ENCODE peak calls at places on chromosomes 1 and 21, in seven cellular contexts. One of them, this sample, is unnamed.

GRCh38 chr1:88327391-88328267 is 356.4 kb upstream of the PKN2 start:
- DNase-seq in trophoblast cell: peak; percentile 52
- DNase-seq in H1: peak; percentile 9
- DNase-seq in H9: no peak
- DNase-seq in mesenchymal stem cell: peak; percentile 92
- DNase-seq in neuronal stem cell: no peak
- DNase-seq in mesendoderm: peak; percentile 65
- DNase-seq in this sample: peak; percentile 93

GRCh38 chr1:47438321-47439150 is 692 bp downstream of the FOXD2 start:
- DNase-seq in mesendoderm: no peak
- DNase-seq in neuronal stem cell: no peak
- DNase-seq in H9: no peak
- DNase-seq in mesenchymal stem cell: no peak
- DNase-seq in trophoblast cell: no peak
- DNase-seq in H1: no peak
- DNase-seq in this sample: no peak

GRCh38 chr1:222582099-222582774 is 7.5 kb downstream of the TAF1A start:
- DNase-seq in H9: no peak
- DNase-seq in mesendoderm: peak; percentile 67
- DNase-seq in H1: no peak
- DNase-seq in neuronal stem cell: no peak
- DNase-seq in mesenchymal stem cell: no peak
- DNase-seq in trophoblast cell: peak; percentile 83
- DNase-seq in this sample: peak; percentile 30

GRCh38 chr1:247482747-247483146 is 24.8 kb upstream of the OR2B11 start:
- DNase-seq in H1: no peak
- DNase-seq in trophoblast cell: no peak
- DNase-seq in mesendoderm: no peak
- DNase-seq in H9: no peak
- DNase-seq in neuronal stem cell: no peak
- DNase-seq in mesenchymal stem cell: no peak
- DNase-seq in this sample: no peak

GRCh38 chr1:52364235-52364839 is 1.7 kb downstream of the CC2D1B start:
- DNase-seq in neuronal stem cell: no peak
- DNase-seq in trophoblast cell: no peak
- DNase-seq in mesendoderm: peak; percentile 27
- DNase-seq in H9: peak; percentile 38
- DNase-seq in mesenchymal stem cell: no peak
- DNase-seq in H1: no peak
- DNase-seq in this sample: no peak

GRCh38 chr1:2251786-2252185 is 23.7 kb downstream of the SKI start:
- DNase-seq in neuronal stem cell: no peak
- DNase-seq in mesenchymal stem cell: no peak
- DNase-seq in H9: no peak
- DNase-seq in trophoblast cell: peak; percentile 46
- DNase-seq in H1: no peak
- DNase-seq in mesendoderm: no peak
- DNase-seq in this sample: no peak

GRCh38 chr1:236685917-236686814 is at the start of gene ACTN2:
- DNase-seq in trophoblast cell: peak; percentile 33
- DNase-seq in neuronal stem cell: peak; percentile 46
- DNase-seq in mesenchymal stem cell: peak; percentile 5
- DNase-seq in H1: no peak
- DNase-seq in H9: peak; percentile 76
- DNase-seq in mesendoderm: peak; percentile 65
- DNase-seq in this sample: no peak

GRCh38 chr1:179126338-179127060 is 44.6 kb downstream of the TOR3A start:
- DNase-seq in H1: no peak
- DNase-seq in mesendoderm: no peak
- DNase-seq in trophoblast cell: no peak
- DNase-seq in mesenchymal stem cell: no peak
- DNase-seq in H9: no peak
- DNase-seq in neuronal stem cell: no peak
- DNase-seq in this sample: no peak

GRCh38 chr1:27394925-27395324 is 2.5 kb downstream of the GPR3 start:
- DNase-seq in H1: no peak
- DNase-seq in trophoblast cell: no peak
- DNase-seq in H9: no peak
- DNase-seq in neuronal stem cell: no peak
- DNase-seq in mesenchymal stem cell: peak; percentile 51
- DNase-seq in mesendoderm: no peak
- DNase-seq in this sample: peak; percentile 54

GRCh38 chr1:230836347-230836746 is 32.0 kb downstream of the C1orf198 start:
- DNase-seq in trophoblast cell: no peak
- DNase-seq in neuronal stem cell: no peak
- DNase-seq in mesendoderm: no peak
- DNase-seq in H9: no peak
- DNase-seq in H1: no peak
- DNase-seq in mesenchymal stem cell: no peak
- DNase-seq in this sample: no peak

GRCh38 chr1:203706444-203706843 is 58.5 kb upstream of the LAX1 start:
- DNase-seq in neuronal stem cell: no peak
- DNase-seq in H1: no peak
- DNase-seq in H9: no peak
- DNase-seq in trophoblast cell: no peak
- DNase-seq in mesendoderm: no peak
- DNase-seq in mesenchymal stem cell: no peak
- DNase-seq in this sample: peak; percentile 52

GRCh38 chr1:23200885-23201284 is 16.4 kb downstream of the HTR1D start:
- DNase-seq in mesenchymal stem cell: no peak
- DNase-seq in mesendoderm: peak; percentile 48
- DNase-seq in H1: no peak
- DNase-seq in trophoblast cell: no peak
- DNase-seq in neuronal stem cell: no peak
- DNase-seq in H9: no peak
- DNase-seq in this sample: no peak

GRCh38 chr1:26041978-26042377 is 3.9 kb downstream of the SLC30A2 start:
- DNase-seq in neuronal stem cell: no peak
- DNase-seq in mesenchymal stem cell: no peak
- DNase-seq in mesendoderm: no peak
- DNase-seq in H1: no peak
- DNase-seq in H9: no peak
- DNase-seq in trophoblast cell: no peak
- DNase-seq in this sample: no peak

GRCh38 chr1:8733463-8733862 is 84.0 kb downstream of the RERE start:
- DNase-seq in neuronal stem cell: no peak
- DNase-seq in mesenchymal stem cell: no peak
- DNase-seq in trophoblast cell: no peak
- DNase-seq in mesendoderm: no peak
- DNase-seq in H9: no peak
- DNase-seq in H1: no peak
- DNase-seq in this sample: no peak

GRCh38 chr1:223840254-223840653 is 5.5 kb downstream of the TP53BP2 start:
- DNase-seq in mesenchymal stem cell: no peak
- DNase-seq in trophoblast cell: no peak
- DNase-seq in mesendoderm: peak; percentile 49
- DNase-seq in neuronal stem cell: no peak
- DNase-seq in H9: no peak
- DNase-seq in H1: no peak
- DNase-seq in this sample: no peak

GRCh38 chr1:19080715-19081114 is 124.2 kb upstream of the IFFO2 start:
- DNase-seq in mesenchymal stem cell: peak; percentile 33
- DNase-seq in H1: no peak
- DNase-seq in mesendoderm: no peak
- DNase-seq in trophoblast cell: no peak
- DNase-seq in neuronal stem cell: no peak
- DNase-seq in H9: no peak
- DNase-seq in this sample: peak; percentile 36

GRCh38 chr1:19079983-19080472 is 123.6 kb upstream of the IFFO2 start:
- DNase-seq in neuronal stem cell: no peak
- DNase-seq in trophoblast cell: no peak
- DNase-seq in mesendoderm: no peak
- DNase-seq in H9: no peak
- DNase-seq in H1: no peak
- DNase-seq in mesenchymal stem cell: no peak
- DNase-seq in this sample: peak; percentile 10

GRCh38 chr1:19079541-19079940 is 123.1 kb upstream of the IFFO2 start:
- DNase-seq in mesenchymal stem cell: no peak
- DNase-seq in trophoblast cell: no peak
- DNase-seq in neuronal stem cell: no peak
- DNase-seq in mesendoderm: no peak
- DNase-seq in H1: no peak
- DNase-seq in H9: no peak
- DNase-seq in this sample: no peak

GRCh38 chr1:19083081-19083480 is 126.6 kb upstream of the IFFO2 start:
- DNase-seq in mesendoderm: no peak
- DNase-seq in H9: no peak
- DNase-seq in mesenchymal stem cell: no peak
- DNase-seq in trophoblast cell: no peak
- DNase-seq in H1: no peak
- DNase-seq in neuronal stem cell: no peak
- DNase-seq in this sample: peak; percentile 41

DNA sequence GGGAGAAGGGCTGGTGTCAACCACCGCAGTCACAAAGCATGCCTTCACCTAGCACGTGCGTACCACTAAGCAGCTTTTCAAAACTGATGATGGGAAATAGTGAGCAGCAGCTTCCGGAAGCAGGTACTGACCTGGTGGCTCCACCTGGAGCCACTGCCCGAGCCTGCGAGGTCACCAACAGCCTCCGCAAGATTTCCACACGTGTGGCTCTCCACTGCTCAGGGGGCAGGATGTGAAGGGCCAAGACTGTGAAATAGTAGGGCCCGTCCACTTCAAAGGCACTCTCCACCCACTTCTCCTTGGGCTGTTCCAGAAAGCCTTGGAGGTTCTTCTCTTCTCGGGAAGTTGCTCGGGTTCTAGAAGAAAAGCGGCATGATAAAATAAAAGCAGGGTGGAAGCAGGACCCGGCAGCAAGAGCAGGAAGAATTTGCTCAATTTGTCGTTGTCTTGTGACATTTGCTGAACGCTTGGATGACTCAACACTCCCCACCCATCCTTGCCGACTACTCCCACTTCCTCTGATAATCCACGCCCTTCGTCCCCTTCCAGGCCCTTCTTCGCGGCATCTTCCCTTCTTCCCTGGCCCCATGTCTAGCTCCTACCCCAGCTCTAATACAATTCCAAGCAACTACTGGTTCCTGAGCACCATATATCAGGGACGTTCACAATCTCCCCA is 124.9 kb upstream of the IFFO2 start:
- DNase-seq in mesendoderm: peak; percentile 35
- DNase-seq in neuronal stem cell: no peak
- DNase-seq in H9: no peak
- DNase-seq in H1: no peak
- DNase-seq in mesenchymal stem cell: peak; percentile 74
- DNase-seq in trophoblast cell: peak; percentile 13
- DNase-seq in this sample: peak; percentile 50
- H3K27ac ChIP-seq in mesendoderm: no peak overlapping the region
- H3K27ac ChIP-seq in neuronal stem cell: no peak overlapping the region
- H3K27ac ChIP-seq in H9: no peak overlapping the region
- H3K27ac ChIP-seq in H1: no peak overlapping the region
- H3K27ac ChIP-seq in mesenchymal stem cell: peak overlapping the region; percentile 76
- H3K27ac ChIP-seq in trophoblast cell: no peak overlapping the region
- H3K27ac ChIP-seq in this sample: peak overlapping the region; percentile 16

DNA sequence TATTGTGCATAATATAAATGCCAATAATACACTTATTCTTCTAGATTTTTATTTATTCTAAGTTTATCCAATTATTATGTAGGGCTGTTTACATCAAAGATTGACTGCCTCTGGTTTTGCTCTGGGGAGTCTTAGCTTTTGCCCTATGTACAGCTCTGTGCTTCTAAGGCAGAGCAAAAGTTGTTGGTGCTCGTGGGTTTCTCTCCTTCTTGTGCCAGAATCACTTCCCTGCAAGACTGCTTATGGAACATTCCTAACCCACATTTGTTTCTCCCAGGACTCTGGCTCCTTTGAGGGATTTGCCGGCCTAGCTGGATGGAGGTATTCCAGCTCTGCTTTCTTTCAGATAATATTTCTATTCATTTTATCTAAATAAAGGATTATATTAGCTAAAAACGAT is 849.1 kb downstream of the USP25 start:
- DNase-seq in mesenchymal stem cell: no peak
- DNase-seq in mesendoderm: no peak
- DNase-seq in neuronal stem cell: no peak
- DNase-seq in H9: no peak
- DNase-seq in H1: no peak
- DNase-seq in trophoblast cell: no peak
- DNase-seq in this sample: no peak
- H2BK5ac ChIP-seq in mesenchymal stem cell: no peak overlapping the region
- H2BK5ac ChIP-seq in mesendoderm: no peak overlapping the region
- H2BK5ac ChIP-seq in neuronal stem cell: no peak overlapping the region
- H2BK5ac ChIP-seq in H9: no peak overlapping the region
- H2BK5ac ChIP-seq in H1: no peak overlapping the region
- H2BK5ac ChIP-seq in trophoblast cell: no peak overlapping the region
- H2BK5ac ChIP-seq in this sample: no peak overlapping the region

GRCh38 chr1:167333114-167333513 is 112.4 kb downstream of the POU2F1 start:
- DNase-seq in neuronal stem cell: no peak
- DNase-seq in mesenchymal stem cell: no peak
- DNase-seq in trophoblast cell: no peak
- DNase-seq in mesendoderm: no peak
- DNase-seq in H1: no peak
- DNase-seq in H9: no peak
- DNase-seq in this sample: no peak
- H3K27ac ChIP-seq in neuronal stem cell: no peak overlapping the region
- H3K27ac ChIP-seq in mesenchymal stem cell: no peak overlapping the region
- H3K27ac ChIP-seq in trophoblast cell: no peak overlapping the region
- H3K27ac ChIP-seq in mesendoderm: no peak overlapping the region
- H3K27ac ChIP-seq in H1: no peak overlapping the region
- H3K27ac ChIP-seq in H9: no peak overlapping the region
- H3K27ac ChIP-seq in this sample: no peak overlapping the region

GRCh38 chr21:38527737-38528136 is 29.5 kb upstream of the ERG start:
- DNase-seq in mesenchymal stem cell: no peak
- DNase-seq in mesendoderm: no peak
- DNase-seq in H1: no peak
- DNase-seq in neuronal stem cell: no peak
- DNase-seq in trophoblast cell: no peak
- DNase-seq in H9: no peak
- DNase-seq in this sample: no peak

GRCh38 chr21:38531142-38531541 is 32.9 kb upstream of the ERG start:
- DNase-seq in mesenchymal stem cell: no peak
- DNase-seq in H1: no peak
- DNase-seq in trophoblast cell: no peak
- DNase-seq in neuronal stem cell: no peak
- DNase-seq in mesendoderm: no peak
- DNase-seq in H9: no peak
- DNase-seq in this sample: no peak

GRCh38 chr21:38534591-38534990 is 36.3 kb upstream of the ERG start:
- DNase-seq in neuronal stem cell: no peak
- DNase-seq in mesenchymal stem cell: no peak
- DNase-seq in H9: no peak
- DNase-seq in mesendoderm: no peak
- DNase-seq in trophoblast cell: no peak
- DNase-seq in H1: no peak
- DNase-seq in this sample: no peak

GRCh38 chr21:38533887-38534286 is 35.6 kb upstream of the ERG start:
- DNase-seq in neuronal stem cell: no peak
- DNase-seq in H1: no peak
- DNase-seq in trophoblast cell: no peak
- DNase-seq in mesenchymal stem cell: peak; percentile 1
- DNase-seq in mesendoderm: no peak
- DNase-seq in H9: no peak
- DNase-seq in this sample: no peak

DNA sequence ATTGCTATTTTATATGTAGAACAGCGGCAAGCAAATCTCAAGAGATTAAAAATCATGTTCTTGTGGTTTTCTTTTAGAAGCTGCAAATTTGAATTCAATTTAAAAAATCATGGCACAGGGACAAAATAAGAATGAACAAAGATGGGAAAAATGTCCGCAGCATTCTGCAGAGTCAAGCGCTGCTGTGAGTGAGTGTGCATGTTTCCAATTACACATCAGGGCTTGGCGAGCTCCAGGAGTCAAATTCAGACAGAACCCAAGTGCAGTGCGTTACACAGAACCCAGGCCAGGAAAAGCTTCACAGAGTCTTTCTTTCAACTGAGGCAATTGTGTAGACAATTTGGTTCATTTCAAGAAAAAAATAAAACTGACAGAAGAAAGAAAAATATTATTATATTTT is 33.3 kb upstream of the ERG start:
- DNase-seq in mesendoderm: no peak
- DNase-seq in mesenchymal stem cell: no peak
- DNase-seq in neuronal stem cell: no peak
- DNase-seq in H1: no peak
- DNase-seq in trophoblast cell: no peak
- DNase-seq in H9: no peak
- DNase-seq in this sample: no peak
- H2BK5ac ChIP-seq in mesendoderm: no peak overlapping the region
- H2BK5ac ChIP-seq in mesenchymal stem cell: no peak overlapping the region
- H2BK5ac ChIP-seq in neuronal stem cell: no peak overlapping the region
- H2BK5ac ChIP-seq in H1: no peak overlapping the region
- H2BK5ac ChIP-seq in trophoblast cell: no peak overlapping the region
- H2BK5ac ChIP-seq in H9: no peak overlapping the region
- H2BK5ac ChIP-seq in this sample: no peak overlapping the region